ENCODE peak calls at places on chromosomes 4 and X, in seven cellular contexts. X is aorta, Q is lower lobe of right lung, W is psoas muscle, Z is MM.1S, Y is fibroblast of lung, P is mesenchymal stem cell. O is an unnamed sample. For H3K9me3, the result is how much of the 10 kb centered on the place peaks cover.

GRCh38 chrX:3712870-3713224 is 602 bp downstream of the PRKX start:
- DNase-seq in W (peak), Q (peak), Y (no peak), P (no peak), Z (no peak), X (peak), O (no peak)

GRCh38 chr4:1356181-1356998 is 9.4 kb downstream of the UVSSA start:
- DNase-seq in Y (peak), Z (no peak), X (no peak), W (peak), Q (peak), P (peak), O (peak)

GRCh38 chr4:4853371-4853823 is 6.1 kb upstream of the MSX1 start:
- DNase-seq in Q (no peak), W (peak), X (no peak), Z (no peak), Y (no peak), P (no peak), O (no peak)

GRCh38 chrX:63430026-63430425 is 78.9 kb upstream of the SPIN4 start:
- DNase-seq in X (no peak), P (no peak), Q (no peak), Z (no peak), Y (no peak), W (no peak), O (no peak)

GRCh38 chrX:44343412-44343942 is at the start of gene EFHC2:
- DNase-seq in Z (peak), W (peak), Q (peak), X (peak), P (peak), Y (peak), O (peak)

GRCh38 chr4:54657194-54657555 is 582 bp upstream of the KIT start:
- DNase-seq in Y (no peak), Z (no peak), P (no peak), W (no peak), Q (no peak), X (no peak), O (no peak)

GRCh38 chrX:14064632-14065432 is 35.1 kb upstream of the GEMIN8 start:
- DNase-seq in Z (no peak), P (peak), X (no peak), Q (no peak), W (no peak), Y (peak), O (no peak)

GRCh38 chr4:119039779-119040178 is 95.9 kb upstream of the MYOZ2 start:
- DNase-seq in Y (no peak), Z (no peak), W (peak), Q (no peak), P (no peak), X (no peak), O (no peak)

GRCh38 chrX:70755850-70756249 is 152.7 kb downstream of the TEX11 start:
- DNase-seq in W (no peak), P (no peak), X (no peak), Q (no peak), Y (no peak), Z (peak), O (no peak)

GRCh38 chr4:67861513-67861912 is 22.3 kb downstream of the TMPRSS11D start:
- DNase-seq in W (no peak), X (no peak), Y (no peak), Z (no peak), P (no peak), Q (no peak), O (no peak)

GRCh38 chr4:41538887-41539498 is 1.0 kb downstream of the LIMCH1 start:
- DNase-seq in W (no peak), X (peak), Q (no peak), P (no peak), Y (no peak), Z (no peak), O (peak)

GRCh38 chrX:13051529-13052172 is 7.2 kb upstream of the FAM9C start:
- DNase-seq in Z (no peak), Q (no peak), X (no peak), W (no peak), P (no peak), Y (peak), O (no peak)

GRCh38 chr4:8355306-8355705 is 85.2 kb downstream of the ACOX3 start:
- DNase-seq in X (no peak), Q (no peak), P (no peak), Y (no peak), Z (no peak), W (no peak), O (no peak)

GRCh38 chr4:95362906-95363578 is 185.7 kb downstream of the UNC5C start:
- DNase-seq in Y (peak), X (no peak), P (peak), Q (no peak), W (no peak), Z (peak), O (peak)

GRCh38 chrX:118760025-118760424 is 32.6 kb downstream of the IL13RA1 start:
- DNase-seq in P (no peak), W (no peak), Q (no peak), Y (no peak), X (no peak), Z (no peak), O (no peak)

GRCh38 chrX:106203315-106203714 is 35.2 kb downstream of the PWWP3B start:
- DNase-seq in Y (no peak), Z (no peak), Q (no peak), X (no peak), P (no peak), W (no peak), O (no peak)

GRCh38 chrX:64894454-64895038 is 81.7 kb downstream of the ZC4H2 start:
- DNase-seq in W (no peak), P (peak), Z (peak), Q (no peak), X (no peak), Y (no peak), O (no peak)

GRCh38 chrX:119753639-119754257 is 4.6 kb upstream of the SOWAHD start:
- DNase-seq in W (no peak), P (peak), Q (no peak), Y (peak), X (no peak), Z (peak), O (no peak)

GRCh38 chr4:38020386-38020785 is 60.2 kb downstream of the PTTG2 start:
- DNase-seq in X (no peak), Y (no peak), W (no peak), Q (no peak), Z (no peak), P (no peak), O (no peak)

GRCh38 chrX:109624641-109625311 is at the start of gene KCNE5:
- DNase-seq in Y (no peak), Q (peak), Z (no peak), W (peak), X (peak), P (peak), O (peak)

GRCh38 chrX:150219374-150220185 is 143.5 kb upstream of the MAMLD1 start:
- DNase-seq in Y (peak), Z (no peak), Q (no peak), X (no peak), W (no peak), P (peak), O (no peak)

GRCh38 chr4:85370400-85371032 is 104.4 kb upstream of the ARHGAP24 start:
- DNase-seq in Y (peak), P (peak), Q (no peak), W (no peak), X (peak), Z (peak), O (no peak)

GRCh38 chr4:113328514-113328913 is 279.1 kb downstream of the ANK2 start:
- DNase-seq in X (no peak), Q (no peak), Y (no peak), W (no peak), P (peak), Z (no peak), O (no peak)

GRCh38 chrX:64204701-64205440 is 637 bp downstream of the AMER1 start:
- DNase-seq in Q (peak), P (peak), Z (peak), Y (peak), X (peak), W (peak), O (peak)

GRCh38 chr4:18390655-18391369 is 369.3 kb upstream of the LCORL start:
- DNase-seq in P (no peak), Y (peak), Q (no peak), W (no peak), X (no peak), Z (no peak), O (no peak)

GRCh38 chrX:85391185-85391878 is 11.9 kb upstream of the POF1B start:
- DNase-seq in Z (no peak), P (no peak), X (no peak), W (no peak), Q (no peak), Y (no peak), O (no peak)

GRCh38 chrX:18833071-18833731 is 125.8 kb downstream of the PPEF1 start:
- DNase-seq in Z (no peak), Q (no peak), W (peak), Y (peak), X (peak), P (no peak), O (peak)
- H3K27ac ChIP-seq in Z (no peak), Q (peak), W (peak), Y (no peak), X (no peak), P (no peak), O (peak)

GRCh38 chr4:11628093-11628725 is 199.5 kb upstream of the HS3ST1 start:
- DNase-seq in X (no peak), P (peak), Y (peak), Z (no peak), W (no peak), Q (no peak), O (no peak)
- H3K9me3 ChIP-seq in X (under half), P (under half), Y (under half), Z (under half), W (under half), Q (under half), O (under half)

DNA sequence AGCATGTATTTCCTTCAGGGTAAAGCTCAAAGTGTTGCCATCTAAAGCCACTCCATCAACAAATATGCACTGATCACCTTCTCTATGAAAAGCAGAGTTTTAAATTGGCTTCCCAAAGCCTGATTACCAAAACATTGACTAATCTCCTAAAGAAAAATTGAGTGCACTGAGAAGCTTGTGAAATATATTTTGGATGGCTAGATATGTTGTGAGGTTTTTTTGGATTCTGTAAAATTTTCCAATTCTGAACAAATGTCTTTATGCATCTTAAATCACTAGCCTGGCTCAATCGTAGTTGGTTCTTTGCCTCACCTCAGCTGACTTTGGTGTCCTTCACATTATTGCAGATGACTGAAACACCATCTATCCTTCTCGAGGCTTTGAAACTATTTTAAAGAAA is 14.9 kb upstream of the EXOSC9 start:
- DNase-seq in W (no peak), Z (no peak), P (no peak), X (no peak), Y (no peak), Q (no peak), O (no peak)
- H3K27ac ChIP-seq in W (no peak), Z (no peak), P (no peak), X (no peak), Y (peak), Q (no peak), O (no peak)

GRCh38 chrX:2150722-2151121 is 350.1 kb downstream of the DHRSX start:
- DNase-seq in X (no peak), Y (no peak), Z (no peak), Q (no peak), W (no peak), P (no peak), O (no peak)
- H3K9me3 ChIP-seq in X (under half), Y (under half), Z (under half), Q (under half), W (under half), P (under half), O (under half)

DNA sequence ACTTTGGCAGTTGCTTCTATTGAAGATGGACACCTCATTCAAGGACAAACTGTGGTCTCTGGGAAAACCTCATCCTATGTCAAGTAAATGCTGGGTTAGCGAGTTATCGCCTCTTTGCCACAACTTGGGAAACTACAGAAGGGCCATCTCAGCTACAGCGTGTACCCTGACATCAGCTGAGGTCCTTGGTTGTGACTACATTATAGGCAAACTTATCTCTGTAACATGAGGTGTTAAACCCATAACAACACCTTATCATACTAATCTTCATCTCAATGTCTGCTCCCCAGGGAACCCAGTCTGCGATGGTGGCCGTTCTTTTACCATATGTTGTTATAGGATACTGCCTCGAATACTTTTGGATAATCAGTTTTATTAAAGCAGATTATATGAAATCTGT is 1862.7 kb downstream of the STIM2 start:
- DNase-seq in W (no peak), Y (no peak), X (no peak), P (no peak), Q (no peak), Z (no peak), O (no peak)
- H3K27ac ChIP-seq in W (no peak), Y (no peak), X (no peak), P (no peak), Q (no peak), Z (no peak), O (no peak)

GRCh38 chr4:159235779-159236368 is 133.0 kb downstream of the RAPGEF2 start:
- DNase-seq in Y (no peak), Q (no peak), Z (no peak), P (peak), X (no peak), W (no peak), O (no peak)
- H3K9me3 ChIP-seq in Y (under half), Q (under half), Z (under half), P (under half), X (under half), W (under half), O (under half)

GRCh38 chrX:107226766-107227165 is 20.4 kb downstream of the DNAAF6 start:
- DNase-seq in Y (no peak), X (no peak), P (no peak), Z (no peak), W (no peak), Q (no peak), O (no peak)
- H3K27ac ChIP-seq in Y (no peak), X (no peak), P (no peak), Z (no peak), W (no peak), Q (no peak), O (no peak)

GRCh38 chr4:139438141-139438540 is 15.8 kb upstream of the RAB33B start:
- DNase-seq in Q (no peak), P (peak), Y (no peak), X (no peak), W (no peak), Z (no peak), O (no peak)
- H3K9me3 ChIP-seq in Q (under half), P (under half), Y (under half), X (under half), W (under half), Z (under half), O (under half)

GRCh38 chrX:130502023-130502570 is 100.3 kb downstream of the RBMX2 start:
- DNase-seq in W (no peak), Q (no peak), Y (no peak), Z (no peak), X (no peak), P (no peak), O (no peak)
- H3K27ac ChIP-seq in W (no peak), Q (no peak), Y (no peak), Z (no peak), X (no peak), P (no peak), O (no peak)

GRCh38 chr4:49036528-49036927 is 50.5 kb downstream of the CWH43 start:
- DNase-seq in Q (no peak), X (no peak), P (no peak), W (no peak), Y (no peak), Z (no peak), O (no peak)
- H3K9me3 ChIP-seq in Q (under half), X (under half), P (under half), W (under half), Y (under half), Z (under half), O (under half)